ENCODE peak calls at places on chromosomes 3 and 15, in six cellular contexts. One of them, this sample, is unnamed.
A peak's percentile ranks its signal among the peaks of the same experiment; 100 is the strongest.

GRCh38 chr3:157023211-157023610 is 136.7 kb downstream of the CCNL1 start:
- DNase-seq in AG09319: no peak
- DNase-seq in naive thymus-derived CD8-positive, alpha-beta T cell: no peak
- DNase-seq in NCI-H2081 treated with DMSO at 0.1 percent for 48 hours: no peak
- DNase-seq in activated gamma-delta T cell treated with Interleukin-2 at 50 U/mL for 16 hours: no peak
- DNase-seq in caudate nucleus: no peak
- DNase-seq in this sample: no peak

GRCh38 chr3:96977671-96978070 is 163.3 kb downstream of the EPHA6 start:
- DNase-seq in caudate nucleus: no peak
- DNase-seq in naive thymus-derived CD8-positive, alpha-beta T cell: no peak
- DNase-seq in AG09319: no peak
- DNase-seq in activated gamma-delta T cell treated with Interleukin-2 at 50 U/mL for 16 hours: no peak
- DNase-seq in NCI-H2081 treated with DMSO at 0.1 percent for 48 hours: no peak
- DNase-seq in this sample: no peak

GRCh38 chr3:54180926-54181325 is 58.6 kb downstream of the CACNA2D3 start:
- DNase-seq in naive thymus-derived CD8-positive, alpha-beta T cell: no peak
- DNase-seq in activated gamma-delta T cell treated with Interleukin-2 at 50 U/mL for 16 hours: no peak
- DNase-seq in NCI-H2081 treated with DMSO at 0.1 percent for 48 hours: no peak
- DNase-seq in AG09319: no peak
- DNase-seq in caudate nucleus: no peak
- DNase-seq in this sample: no peak

GRCh38 chr3:134056464-134056891 is 26.8 kb upstream of the SLCO2A1 start:
- DNase-seq in caudate nucleus: no peak
- DNase-seq in activated gamma-delta T cell treated with Interleukin-2 at 50 U/mL for 16 hours: no peak
- DNase-seq in NCI-H2081 treated with DMSO at 0.1 percent for 48 hours: no peak
- DNase-seq in naive thymus-derived CD8-positive, alpha-beta T cell: no peak
- DNase-seq in AG09319: no peak
- DNase-seq in this sample: no peak

GRCh38 chr3:41198526-41198925 is 779 bp upstream of the CTNNB1 start:
- DNase-seq in caudate nucleus: no peak
- DNase-seq in AG09319: no peak
- DNase-seq in naive thymus-derived CD8-positive, alpha-beta T cell: no peak
- DNase-seq in activated gamma-delta T cell treated with Interleukin-2 at 50 U/mL for 16 hours: no peak
- DNase-seq in NCI-H2081 treated with DMSO at 0.1 percent for 48 hours: no peak
- DNase-seq in this sample: no peak

GRCh38 chr15:74722591-74722990 is 2.7 kb downstream of the CYP1A1 start:
- DNase-seq in naive thymus-derived CD8-positive, alpha-beta T cell: no peak
- DNase-seq in caudate nucleus: no peak
- DNase-seq in activated gamma-delta T cell treated with Interleukin-2 at 50 U/mL for 16 hours: no peak
- DNase-seq in AG09319: no peak
- DNase-seq in NCI-H2081 treated with DMSO at 0.1 percent for 48 hours: no peak
- DNase-seq in this sample: no peak

GRCh38 chr3:50506169-50506568 is 2.7 kb upstream of the CACNA2D2 start:
- DNase-seq in naive thymus-derived CD8-positive, alpha-beta T cell: no peak
- DNase-seq in activated gamma-delta T cell treated with Interleukin-2 at 50 U/mL for 16 hours: no peak
- DNase-seq in AG09319: no peak
- DNase-seq in NCI-H2081 treated with DMSO at 0.1 percent for 48 hours: no peak
- DNase-seq in caudate nucleus: no peak
- DNase-seq in this sample: no peak

GRCh38 chr3:4503050-4503449 is 9.9 kb downstream of the ITPR1 start:
- DNase-seq in caudate nucleus: no peak
- DNase-seq in naive thymus-derived CD8-positive, alpha-beta T cell: no peak
- DNase-seq in AG09319: no peak
- DNase-seq in NCI-H2081 treated with DMSO at 0.1 percent for 48 hours: no peak
- DNase-seq in activated gamma-delta T cell treated with Interleukin-2 at 50 U/mL for 16 hours: no peak
- DNase-seq in this sample: no peak

GRCh38 chr3:56917740-56918568 is 116.2 kb upstream of the ARHGEF3 start:
- DNase-seq in activated gamma-delta T cell treated with Interleukin-2 at 50 U/mL for 16 hours: no peak
- DNase-seq in NCI-H2081 treated with DMSO at 0.1 percent for 48 hours: no peak
- DNase-seq in AG09319: no peak
- DNase-seq in naive thymus-derived CD8-positive, alpha-beta T cell: no peak
- DNase-seq in caudate nucleus: no peak
- DNase-seq in this sample: no peak

GRCh38 chr3:176352716-176353334 is 844.5 kb downstream of the TBL1XR1 start:
- DNase-seq in NCI-H2081 treated with DMSO at 0.1 percent for 48 hours: no peak
- DNase-seq in activated gamma-delta T cell treated with Interleukin-2 at 50 U/mL for 16 hours: no peak
- DNase-seq in caudate nucleus: no peak
- DNase-seq in naive thymus-derived CD8-positive, alpha-beta T cell: no peak
- DNase-seq in AG09319: no peak
- DNase-seq in this sample: no peak

GRCh38 chr3:69536306-69537020 is 150.6 kb upstream of the FRMD4B start:
- DNase-seq in AG09319: no peak
- DNase-seq in NCI-H2081 treated with DMSO at 0.1 percent for 48 hours: no peak
- DNase-seq in activated gamma-delta T cell treated with Interleukin-2 at 50 U/mL for 16 hours: no peak
- DNase-seq in caudate nucleus: no peak
- DNase-seq in naive thymus-derived CD8-positive, alpha-beta T cell: no peak
- DNase-seq in this sample: no peak

GRCh38 chr3:87503901-87504498 is 227.6 kb upstream of the POU1F1 start:
- DNase-seq in AG09319: peak; percentile 19
- DNase-seq in caudate nucleus: no peak
- DNase-seq in naive thymus-derived CD8-positive, alpha-beta T cell: no peak
- DNase-seq in NCI-H2081 treated with DMSO at 0.1 percent for 48 hours: peak; percentile 3
- DNase-seq in activated gamma-delta T cell treated with Interleukin-2 at 50 U/mL for 16 hours: no peak
- DNase-seq in this sample: no peak

GRCh38 chr15:77634266-77634962 is 1.7 kb upstream of the LINGO1 start:
- DNase-seq in AG09319: no peak
- DNase-seq in activated gamma-delta T cell treated with Interleukin-2 at 50 U/mL for 16 hours: peak; percentile 32
- DNase-seq in caudate nucleus: peak; percentile 22
- DNase-seq in NCI-H2081 treated with DMSO at 0.1 percent for 48 hours: no peak
- DNase-seq in naive thymus-derived CD8-positive, alpha-beta T cell: peak; percentile 26
- DNase-seq in this sample: peak; percentile 73

GRCh38 chr3:152518346-152518745 is 249.6 kb downstream of the MBNL1 start:
- DNase-seq in caudate nucleus: no peak
- DNase-seq in activated gamma-delta T cell treated with Interleukin-2 at 50 U/mL for 16 hours: no peak
- DNase-seq in NCI-H2081 treated with DMSO at 0.1 percent for 48 hours: no peak
- DNase-seq in naive thymus-derived CD8-positive, alpha-beta T cell: no peak
- DNase-seq in AG09319: no peak
- DNase-seq in this sample: no peak

GRCh38 chr3:171088984-171089754 is 62.6 kb upstream of the SLC2A2 start:
- DNase-seq in AG09319: peak; percentile 49
- DNase-seq in caudate nucleus: no peak
- DNase-seq in NCI-H2081 treated with DMSO at 0.1 percent for 48 hours: no peak
- DNase-seq in naive thymus-derived CD8-positive, alpha-beta T cell: no peak
- DNase-seq in activated gamma-delta T cell treated with Interleukin-2 at 50 U/mL for 16 hours: no peak
- DNase-seq in this sample: no peak

GRCh38 chr15:80849308-80849707 is 70.1 kb downstream of the CEMIP start:
- DNase-seq in NCI-H2081 treated with DMSO at 0.1 percent for 48 hours: no peak
- DNase-seq in AG09319: peak; percentile 83
- DNase-seq in naive thymus-derived CD8-positive, alpha-beta T cell: no peak
- DNase-seq in caudate nucleus: no peak
- DNase-seq in activated gamma-delta T cell treated with Interleukin-2 at 50 U/mL for 16 hours: no peak
- DNase-seq in this sample: no peak

GRCh38 chr3:122466701-122467240 is 48.0 kb downstream of the KPNA1 start:
- DNase-seq in NCI-H2081 treated with DMSO at 0.1 percent for 48 hours: no peak
- DNase-seq in AG09319: no peak
- DNase-seq in naive thymus-derived CD8-positive, alpha-beta T cell: no peak
- DNase-seq in caudate nucleus: no peak
- DNase-seq in activated gamma-delta T cell treated with Interleukin-2 at 50 U/mL for 16 hours: no peak
- DNase-seq in this sample: no peak

GRCh38 chr15:51075364-51075763 is 19.3 kb downstream of the TNFAIP8L3 start:
- DNase-seq in AG09319: no peak
- DNase-seq in naive thymus-derived CD8-positive, alpha-beta T cell: no peak
- DNase-seq in activated gamma-delta T cell treated with Interleukin-2 at 50 U/mL for 16 hours: no peak
- DNase-seq in NCI-H2081 treated with DMSO at 0.1 percent for 48 hours: no peak
- DNase-seq in caudate nucleus: no peak
- DNase-seq in this sample: no peak

GRCh38 chr15:60912984-60913697 is 316.0 kb downstream of the RORA start:
- DNase-seq in caudate nucleus: no peak
- DNase-seq in AG09319: no peak
- DNase-seq in NCI-H2081 treated with DMSO at 0.1 percent for 48 hours: no peak
- DNase-seq in activated gamma-delta T cell treated with Interleukin-2 at 50 U/mL for 16 hours: no peak
- DNase-seq in naive thymus-derived CD8-positive, alpha-beta T cell: no peak
- DNase-seq in this sample: no peak

GRCh38 chr15:63347074-63347859 is 34.4 kb downstream of the CA12 start:
- DNase-seq in naive thymus-derived CD8-positive, alpha-beta T cell: no peak
- DNase-seq in AG09319: peak; percentile 37
- DNase-seq in NCI-H2081 treated with DMSO at 0.1 percent for 48 hours: no peak
- DNase-seq in caudate nucleus: no peak
- DNase-seq in activated gamma-delta T cell treated with Interleukin-2 at 50 U/mL for 16 hours: no peak
- DNase-seq in this sample: no peak